ENCODE peak calls at places on chromosomes 6 and 20, in eight cellular contexts. Z is anterior cingulate cortex, L is ELR, G is HT-29, R is uterus, A is GM06990, Q is NCI-H226, Y is A172. C is an unnamed sample.

GRCh38 chr6:55141611-55142010 is 32.7 kb upstream of the HCRTR2 start:
- DNase-seq in Q (no peak), L (peak; percentile 45), A (no peak), Z (no peak), Y (no peak), R (no peak), G (no peak), C (no peak)

GRCh38 chr6:157481189-157481864 is 100.3 kb downstream of the ZDHHC14 start:
- DNase-seq in L (no peak), Q (no peak), G (no peak), Y (no peak), Z (no peak), R (no peak), A (no peak), C (peak; percentile 58)

GRCh38 chr20:440148-440547 is 22.2 kb downstream of the TBC1D20 start:
- DNase-seq in G (no peak), L (no peak), R (no peak), Z (no peak), Y (no peak), A (no peak), Q (no peak), C (no peak)

GRCh38 chr6:150056916-150057315 is 12.0 kb downstream of the ULBP3 start:
- DNase-seq in G (no peak), Q (no peak), Y (no peak), Z (no peak), R (no peak), L (no peak), A (no peak), C (no peak)

GRCh38 chr6:122007366-122007765 is 392.1 kb upstream of the HSF2 start:
- DNase-seq in Y (no peak), L (no peak), A (no peak), R (no peak), G (no peak), Q (no peak), Z (no peak), C (no peak)

GRCh38 chr6:16316741-16317251 is 78.4 kb downstream of the GMPR start:
- DNase-seq in A (no peak), Q (peak; percentile 65), L (peak; percentile 90), G (peak; percentile 32), Y (peak; percentile 80), Z (no peak), R (no peak), C (no peak)

GRCh38 chr6:97280766-97281165 is 2.2 kb downstream of the MMS22L start:
- DNase-seq in L (no peak), R (no peak), G (no peak), Y (no peak), Z (no peak), Q (no peak), A (no peak), C (no peak)

GRCh38 chr6:77416839-77417238 is 46.5 kb downstream of the HTR1B start:
- DNase-seq in L (no peak), R (no peak), G (no peak), A (no peak), Z (no peak), Q (no peak), Y (no peak), C (no peak)

GRCh38 chr6:70673601-70674000 is 5.9 kb downstream of the SMAP1 start:
- DNase-seq in G (no peak), R (no peak), Q (peak; percentile 55), Z (no peak), Y (peak; percentile 48), L (peak; percentile 56), A (no peak), C (no peak)

GRCh38 chr6:129598244-129599187 is 111.5 kb downstream of the ARHGAP18 start:
- DNase-seq in G (peak; percentile 85), L (peak; percentile 82), Q (peak; percentile 7), Y (peak; percentile 67), R (no peak), Z (no peak), A (peak; percentile 21), C (no peak)

GRCh38 chr6:26043389-26044139 is 43.7 kb upstream of the HFE start:
- DNase-seq in A (peak; percentile 86), Y (peak; percentile 77), L (peak; percentile 99), G (peak; percentile 82), R (peak; percentile 71), Z (peak; percentile 39), Q (peak; percentile 87), C (peak; percentile 96)

GRCh38 chr20:35616465-35617396 is 1.1 kb downstream of the SPAG4 start:
- DNase-seq in G (peak; percentile 98), Q (peak; percentile 47), R (peak; percentile 88), Y (peak; percentile 100), Z (no peak), L (peak; percentile 100), A (peak; percentile 78), C (no peak)

GRCh38 chr6:147970970-147971369 is 371.7 kb upstream of the SASH1 start:
- DNase-seq in L (peak; percentile 43), Q (no peak), A (no peak), Y (no peak), G (peak; percentile 45), Z (no peak), R (no peak), C (no peak)

GRCh38 chr6:64415936-64416335 is 780.3 kb downstream of the PHF3 start:
- DNase-seq in R (no peak), Z (no peak), Q (no peak), A (no peak), Y (no peak), L (no peak), G (no peak), C (no peak)

GRCh38 chr6:163774485-163774884 is 360.0 kb downstream of the QKI start:
- DNase-seq in G (no peak), Y (no peak), Q (no peak), Z (no peak), A (no peak), R (no peak), L (no peak), C (no peak)

GRCh38 chr20:19628570-19629134 is 129.4 kb upstream of the RIN2 start:
- DNase-seq in R (no peak), L (peak; percentile 68), G (peak; percentile 87), Q (peak; percentile 34), Z (no peak), A (peak; percentile 15), Y (peak; percentile 67), C (no peak)

GRCh38 chr20:35561268-35561667 is 19.4 kb downstream of the ERGIC3 start:
- DNase-seq in Q (no peak), G (peak; percentile 89), R (no peak), A (no peak), Z (no peak), L (peak; percentile 83), Y (peak; percentile 61), C (no peak)

GRCh38 chr6:30882764-30883475 is 1.4 kb upstream of the DDR1 start:
- DNase-seq in G (peak; percentile 81), Z (no peak), R (peak; percentile 53), Q (no peak), A (peak; percentile 62), Y (no peak), L (no peak), C (no peak)

GRCh38 chr20:14288341-14289330 is 48.8 kb downstream of the FLRT3 start:
- DNase-seq in G (no peak), Z (no peak), Q (peak; percentile 37), R (no peak), Y (peak; percentile 48), A (no peak), L (peak; percentile 47), C (no peak)

GRCh38 chr6:94401311-94401710 is 982.0 kb upstream of the EPHA7 start:
- DNase-seq in A (no peak), Y (no peak), G (no peak), Q (no peak), L (no peak), R (no peak), Z (no peak), C (no peak)

GRCh38 chr6:39224058-39224457 is 5.2 kb downstream of the KCNK5 start:
- DNase-seq in Q (no peak), Z (no peak), R (no peak), A (no peak), Y (no peak), G (no peak), L (no peak), C (no peak)

GRCh38 chr20:61480158-61480825 is 228.2 kb downstream of the CDH4 start:
- DNase-seq in L (no peak), Z (no peak), A (no peak), Y (no peak), G (no peak), R (no peak), Q (no peak), C (no peak)

GRCh38 chr20:3121271-3121911 is 36.9 kb upstream of the AVP start:
- DNase-seq in Q (no peak), R (no peak), A (no peak), L (no peak), G (no peak), Z (no peak), Y (no peak), C (no peak)

GRCh38 chr6:78607188-78607587 is 260.2 kb upstream of the IRAK1BP1 start:
- DNase-seq in Z (no peak), Y (peak; percentile 76), R (no peak), G (no peak), L (peak; percentile 50), Q (peak; percentile 64), A (no peak), C (no peak)

GRCh38 chr20:45300961-45301360 is 5.7 kb upstream of the RBPJL start:
- DNase-seq in L (peak; percentile 78), A (no peak), G (peak; percentile 66), Y (peak; percentile 67), R (no peak), Q (peak; percentile 30), Z (no peak), C (no peak)